ENCODE peak calls at places on chromosome 20, in four cellular contexts. D is CD4-positive, alpha-beta memory T cell; J is ascending aorta; U is SJSA1. A is an unnamed sample.

GRCh38 chr20:16215056-16215455 is 358.2 kb downstream of the KIF16B start:
- DNase-seq in J (no peak), D (no peak), U (no peak), A (no peak)

GRCh38 chr20:38278150-38278549 is 17.6 kb upstream of the KIAA1755 start:
- DNase-seq in U (peak), D (no peak), J (peak), A (no peak)

GRCh38 chr20:48928832-48929725 is 7.6 kb downstream of the ARFGEF2 start:
- DNase-seq in J (peak), U (no peak), D (no peak), A (no peak)

GRCh38 chr20:14337400-14338171 is at the start of gene FLRT3:
- DNase-seq in J (peak), D (no peak), U (peak), A (peak)

GRCh38 chr20:46349742-46350056 is 41.4 kb upstream of the CDH22 start:
- DNase-seq in D (no peak), J (no peak), U (no peak), A (no peak)

GRCh38 chr20:31560900-31561598 is 44.0 kb upstream of the ID1 start:
- DNase-seq in J (peak), D (no peak), U (peak), A (no peak)

GRCh38 chr20:61113731-61114130 is 138.3 kb upstream of the CDH4 start:
- DNase-seq in J (no peak), U (no peak), D (no peak), A (no peak)

GRCh38 chr20:58518387-58518786 is 3.2 kb upstream of the APCDD1L start:
- DNase-seq in D (no peak), U (no peak), J (no peak), A (no peak)

GRCh38 chr20:13373400-13373799 is 152.3 kb downstream of the ISM1 start:
- DNase-seq in D (no peak), J (no peak), U (no peak), A (no peak)

GRCh38 chr20:15440249-15440820 is 1102.9 kb upstream of the FLRT3 start:
- DNase-seq in J (no peak), U (no peak), D (no peak), A (no peak)

GRCh38 chr20:38228436-38228835 is 32.1 kb downstream of the KIAA1755 start:
- DNase-seq in U (no peak), D (no peak), J (no peak), A (no peak)

GRCh38 chr20:31569163-31570020 is 35.7 kb upstream of the ID1 start:
- DNase-seq in U (peak), J (peak), D (peak), A (no peak)

GRCh38 chr20:16095241-16095640 is 478.0 kb downstream of the KIF16B start:
- DNase-seq in U (no peak), D (no peak), J (no peak), A (no peak)

GRCh38 chr20:44017905-44018683 is 103.4 kb downstream of the TOX2 start:
- DNase-seq in J (peak), D (no peak), U (peak), A (no peak)

GRCh38 chr20:44732327-44732726 is 13.3 kb upstream of the KCNK15 start:
- DNase-seq in U (no peak), J (no peak), D (no peak), A (no peak)

DNA sequence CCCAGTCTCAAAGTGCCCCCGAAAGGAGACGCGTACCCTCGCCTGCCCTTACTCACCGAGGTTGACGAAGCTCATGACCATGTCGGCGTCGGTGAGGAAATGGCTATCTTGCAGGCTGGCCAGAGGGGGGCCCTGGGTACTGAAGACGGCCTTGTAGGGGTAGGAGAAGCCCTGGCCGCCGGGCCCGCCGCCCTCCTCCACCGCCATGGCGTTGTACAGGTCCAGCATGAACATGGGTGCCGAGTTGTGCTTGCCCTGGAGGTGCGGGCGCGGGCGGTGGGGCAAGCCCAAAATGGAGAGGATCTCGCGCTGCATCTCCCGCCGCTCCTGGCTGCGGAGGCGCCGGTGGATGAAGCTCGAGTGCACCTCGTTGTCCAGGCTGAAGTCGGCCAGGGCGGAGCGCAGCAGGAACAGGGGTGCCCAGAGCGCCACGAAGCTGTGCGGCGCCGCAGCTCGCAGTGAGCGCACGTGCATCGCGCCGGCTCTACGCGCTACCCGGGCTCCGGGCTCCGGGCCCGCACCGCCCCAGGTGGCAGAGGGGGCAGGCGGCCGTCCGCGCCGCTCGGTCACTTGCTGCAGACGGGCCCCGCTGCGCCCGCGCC is 691 bp downstream of the BMP7 start:
- DNase-seq in U (no peak), D (no peak), J (no peak), A (no peak)
- H3K4me3 ChIP-seq in U (no peak), D (no peak), J (no peak), A (no peak)

GRCh38 chr20:64052987-64053840 is 3.8 kb upstream of the SOX18 start:
- DNase-seq in J (no peak), U (no peak), D (no peak), A (no peak)
- H3K4me3 ChIP-seq in J (no peak), U (peak), D (no peak), A (no peak)

GRCh38 chr20:844473-845225 is 11.1 kb downstream of the FAM110A start:
- DNase-seq in J (peak), D (peak), U (peak), A (peak)

GRCh38 chr20:845226-845868 is 11.8 kb downstream of the FAM110A start:
- DNase-seq in D (no peak), J (no peak), U (no peak), A (no peak)

GRCh38 chr20:846894-847278 is 13.4 kb downstream of the FAM110A start:
- DNase-seq in D (peak), J (no peak), U (no peak), A (peak)

GRCh38 chr20:845967-846893 is 12.7 kb downstream of the FAM110A start:
- DNase-seq in D (no peak), J (no peak), U (no peak), A (no peak)

DNA sequence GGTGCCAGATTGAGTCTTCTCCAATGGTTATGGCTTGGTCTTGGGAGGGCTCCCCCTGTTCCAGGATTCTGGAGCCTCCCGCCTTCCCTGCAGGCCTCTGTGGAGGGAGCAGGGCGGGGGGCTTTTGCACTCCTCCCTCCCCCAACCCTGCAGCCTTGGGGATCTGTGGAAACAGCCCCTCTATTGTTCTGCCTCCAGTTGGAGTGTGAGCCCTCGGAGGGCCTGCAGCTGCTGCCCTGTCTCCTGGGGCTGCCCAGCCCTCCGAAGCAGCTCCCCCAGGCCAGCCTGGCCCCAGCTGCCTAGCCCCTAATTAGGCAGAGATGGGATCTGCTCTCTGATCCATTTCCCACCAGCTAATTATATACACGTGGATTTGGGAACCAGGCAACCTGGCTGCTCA is 14.7 kb downstream of the FAM110A start:
- DNase-seq in J (no peak), U (no peak), D (no peak), A (no peak)
- H3K4me3 ChIP-seq in J (no peak), U (no peak), D (no peak), A (no peak)

GRCh38 chr20:63641146-63641791 is 12.0 kb downstream of the STMN3 start:
- DNase-seq in U (no peak), D (peak), J (no peak), A (no peak)

GRCh38 chr20:63643499-63643898 is 9.7 kb downstream of the STMN3 start:
- DNase-seq in D (no peak), U (no peak), J (no peak), A (no peak)

GRCh38 chr20:63641792-63642517 is 11.3 kb downstream of the STMN3 start:
- DNase-seq in U (peak), J (peak), D (peak), A (peak)

GRCh38 chr20:63643966-63644365 is 9.3 kb downstream of the STMN3 start:
- DNase-seq in D (no peak), U (no peak), J (no peak), A (no peak)

GRCh38 chr20:63642518-63643247 is 10.5 kb downstream of the STMN3 start:
- DNase-seq in U (no peak), J (no peak), D (no peak), A (no peak)
- H3K4me3 ChIP-seq in U (peak), J (peak), D (peak), A (no peak)

GRCh38 chr20:5973971-5974370 is 23.5 kb downstream of the MCM8 start:
- DNase-seq in J (no peak), D (no peak), U (no peak), A (no peak)
- H3K4me3 ChIP-seq in J (no peak), D (no peak), U (no peak), A (no peak)